ENCODE peak calls at places on chromosomes 6 and 20, in four cellular contexts. I is GM12864, L is nephron progenitor cell, G is colonic mucosa. N is an unnamed sample.

GRCh38 chr6:144932621-144933020 is 647.5 kb downstream of the UTRN start:
- DNase-seq in L (no peak), G (no peak), I (no peak), N (no peak)

GRCh38 chr6:12649325-12649724 is 67.2 kb upstream of the PHACTR1 start:
- DNase-seq in G (no peak), L (no peak), I (no peak), N (no peak)

GRCh38 chr6:42155293-42155692 is 12.9 kb upstream of the C6orf132 start:
- DNase-seq in I (no peak), G (no peak), L (no peak), N (no peak)

GRCh38 chr20:63974402-63975200 is 4.8 kb downstream of the SAMD10 start:
- DNase-seq in L (no peak), G (no peak), I (no peak), N (peak; percentile 65)

GRCh38 chr6:120876405-120876804 is 457.9 kb downstream of the TBC1D32 start:
- DNase-seq in I (no peak), L (no peak), G (no peak), N (no peak)

GRCh38 chr6:14751645-14752173 is 494.2 kb upstream of the JARID2 start:
- DNase-seq in G (no peak), L (no peak), I (no peak), N (no peak)

GRCh38 chr20:4998160-4998651 is 3.1 kb downstream of the SLC23A2 start:
- DNase-seq in I (no peak), G (no peak), L (no peak), N (no peak)

GRCh38 chr20:44319880-44320422 is 8.9 kb upstream of the FITM2 start:
- DNase-seq in G (no peak), L (no peak), I (no peak), N (no peak)

GRCh38 chr6:30399390-30400058 is 54.6 kb downstream of the RPP21 start:
- DNase-seq in G (no peak), L (no peak), I (no peak), N (no peak)

GRCh38 chr20:25310268-25310920 is 62.5 kb downstream of the PYGB start:
- DNase-seq in I (peak; percentile 50), L (no peak), G (peak; percentile 82), N (peak; percentile 35)
- TF ChIP-seq CTCF in I (peak; percentile 82), L (no peak), G (peak; percentile 37), N (no peak)

GRCh38 chr6:109010703-109011102 is 83.9 kb downstream of the SESN1 start:
- DNase-seq in L (no peak), I (no peak), G (no peak), N (no peak)

GRCh38 chr6:109009761-109010612 is 84.7 kb downstream of the SESN1 start:
- DNase-seq in L (no peak), I (no peak), G (no peak), N (no peak)

GRCh38 chr6:109008061-109008460 is 86.6 kb downstream of the SESN1 start:
- DNase-seq in I (no peak), L (no peak), G (no peak), N (no peak)

GRCh38 chr6:109008537-109008950 is 86.1 kb downstream of the SESN1 start:
- DNase-seq in I (no peak), L (no peak), G (no peak), N (no peak)

GRCh38 chr6:109008951-109009760 is 85.5 kb downstream of the SESN1 start:
- DNase-seq in I (peak; percentile 27), G (peak; percentile 96), L (peak; percentile 97), N (peak; percentile 94)
- TF ChIP-seq CTCF in I (no peak), G (no peak), L (no peak), N (no peak)

GRCh38 chr6:79127660-79128059 is 49.6 kb upstream of the PHIP start:
- DNase-seq in I (no peak), G (no peak), L (no peak), N (peak; percentile 14)
- TF ChIP-seq CTCF in I (peak; percentile 1), G (no peak), L (no peak), N (no peak)

GRCh38 chr20:54879393-54879792 is 404.0 kb downstream of the DOK5 start:
- DNase-seq in L (no peak), I (no peak), G (no peak), N (no peak)

GRCh38 chr20:54872440-54872839 is 397.0 kb downstream of the DOK5 start:
- DNase-seq in G (no peak), I (no peak), L (no peak), N (no peak)

GRCh38 chr20:54869765-54870164 is 394.4 kb downstream of the DOK5 start:
- DNase-seq in L (no peak), I (no peak), G (no peak), N (no peak)

GRCh38 chr20:54874718-54875117 is 399.3 kb downstream of the DOK5 start:
- DNase-seq in L (no peak), G (no peak), I (no peak), N (no peak)

GRCh38 chr20:54875307-54875706 is 399.9 kb downstream of the DOK5 start:
- DNase-seq in I (no peak), L (no peak), G (no peak), N (no peak)
- TF ChIP-seq CTCF in I (no peak), L (no peak), G (no peak), N (no peak)

GRCh38 chr6:1607557-1608221 is 2.0 kb upstream of the FOXC1 start:
- DNase-seq in G (no peak), I (no peak), L (peak; percentile 68), N (no peak)
- TF ChIP-seq CTCF in G (no peak), I (no peak), L (no peak), N (no peak)

GRCh38 chr6:83518946-83519489 is 6.7 kb downstream of the PRSS35 start:
- DNase-seq in G (no peak), L (no peak), I (no peak), N (no peak)
- TF ChIP-seq CTCF in G (no peak), L (no peak), I (peak; percentile 18), N (no peak)

DNA sequence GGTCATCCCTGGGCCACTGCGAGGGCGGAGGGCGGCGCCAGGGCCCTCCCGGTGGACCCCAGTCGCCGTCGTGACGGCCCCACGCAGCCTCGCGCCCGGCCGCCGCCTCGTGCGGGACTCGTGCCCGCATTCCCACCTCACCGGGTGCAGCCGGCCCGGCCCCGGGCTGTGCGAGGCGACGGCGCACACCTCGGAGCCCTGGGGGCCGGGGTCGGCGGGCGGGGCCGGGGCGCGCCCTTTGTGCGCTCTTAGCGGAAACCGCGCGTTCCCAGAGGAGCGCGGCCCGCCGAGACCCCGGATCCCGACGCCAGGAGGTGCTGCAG is 5.5 kb upstream of the DLL1 start:
- DNase-seq in I (no peak), G (no peak), L (peak; percentile 57), N (no peak)
- TF ChIP-seq CTCF in I (no peak), G (no peak), L (no peak), N (no peak)